ENCODE peak calls at places on chromosomes 3 and 15, in eight cellular contexts. I is PC-3, K is MM.1S, Y is neural progenitor cell, S is SK-N-SH, A is GM23338, M is hepatocyte, W is HCT116. H is an unnamed sample.

GRCh38 chr15:79195802-79196201 is 86.7 kb upstream of the ANKRD34C start:
- DNase-seq in I (no peak), K (no peak), Y (no peak), S (peak; percentile 33), A (peak; percentile 66), M (no peak), W (no peak), H (no peak)

GRCh38 chr15:100241572-100242479 is 99.9 kb downstream of the ADAMTS17 start:
- DNase-seq in I (peak; percentile 95), K (no peak), Y (peak; percentile 61), S (no peak), A (peak; percentile 58), M (peak; percentile 56), W (peak; percentile 51), H (no peak)

GRCh38 chr15:22944651-22945050 is 35.5 kb downstream of the CYFIP1 start:
- DNase-seq in I (peak; percentile 18), K (no peak), Y (no peak), S (no peak), A (no peak), M (no peak), W (no peak), H (no peak)

GRCh38 chr15:78457101-78457500 is 19.1 kb downstream of the IREB2 start:
- DNase-seq in I (peak; percentile 84), K (no peak), Y (no peak), S (peak; percentile 61), A (no peak), M (no peak), W (no peak), H (no peak)

GRCh38 chr3:85781806-85782205 is 823.0 kb downstream of the CADM2 start:
- DNase-seq in I (peak; percentile 78), K (no peak), Y (no peak), S (no peak), A (no peak), M (no peak), W (no peak), H (no peak)

GRCh38 chr15:93072440-93073394 is 16.3 kb downstream of the RGMA start:
- DNase-seq in I (peak; percentile 75), K (no peak), Y (peak; percentile 96), S (peak; percentile 95), A (peak; percentile 90), M (peak; percentile 90), W (peak; percentile 33), H (no peak)

GRCh38 chr3:38000965-38001455 is 10.4 kb downstream of the VILL start:
- DNase-seq in I (no peak), K (no peak), Y (no peak), S (no peak), A (no peak), M (no peak), W (no peak), H (no peak)

GRCh38 chr15:101437209-101437608 is 52.3 kb downstream of the PCSK6 start:
- DNase-seq in I (no peak), K (no peak), Y (no peak), S (no peak), A (no peak), M (no peak), W (no peak), H (no peak)

GRCh38 chr3:134353171-134353825 is 20.9 kb downstream of the AMOTL2 start:
- DNase-seq in I (no peak), K (no peak), Y (no peak), S (no peak), A (no peak), M (no peak), W (no peak), H (no peak)

GRCh38 chr3:146165370-146165769 is 4.4 kb upstream of the PLOD2 start:
- DNase-seq in I (peak; percentile 94), K (no peak), Y (no peak), S (no peak), A (no peak), M (no peak), W (no peak), H (no peak)

GRCh38 chr15:71781179-71781964 is 29.0 kb upstream of the NR2E3 start:
- DNase-seq in I (no peak), K (no peak), Y (no peak), S (no peak), A (no peak), M (no peak), W (no peak), H (no peak)

GRCh38 chr3:15646924-15647511 is 45.5 kb downstream of the BTD start:
- DNase-seq in I (peak; percentile 97), K (peak; percentile 73), Y (no peak), S (no peak), A (no peak), M (peak; percentile 68), W (peak; percentile 88), H (no peak)

GRCh38 chr3:152961323-152961722 is 126.4 kb downstream of the P2RY1 start:
- DNase-seq in I (peak; percentile 78), K (peak; percentile 40), Y (peak; percentile 40), S (peak; percentile 8), A (peak; percentile 57), M (peak; percentile 19), W (peak; percentile 60), H (peak; percentile 1)

GRCh38 chr3:122938756-122939425 is 88.7 kb downstream of the SEMA5B start:
- DNase-seq in I (no peak), K (no peak), Y (no peak), S (no peak), A (no peak), M (no peak), W (no peak), H (no peak)

GRCh38 chr3:14174483-14174882 is 3.9 kb downstream of the XPC start:
- DNase-seq in I (no peak), K (no peak), Y (no peak), S (no peak), A (no peak), M (no peak), W (no peak), H (no peak)

GRCh38 chr15:89498574-89498906 is 2.2 kb upstream of the RHCG start:
- DNase-seq in I (no peak), K (no peak), Y (no peak), S (no peak), A (no peak), M (no peak), W (no peak), H (no peak)

GRCh38 chr15:78350058-78350457 is 9.9 kb downstream of the CRABP1 start:
- DNase-seq in I (no peak), K (no peak), Y (no peak), S (no peak), A (no peak), M (no peak), W (no peak), H (no peak)

GRCh38 chr15:68580026-68580882 is 1.5 kb downstream of the CORO2B start:
- DNase-seq in I (no peak), K (no peak), Y (no peak), S (no peak), A (no peak), M (no peak), W (no peak), H (peak; percentile 55)
- H3K4me2 ChIP-seq in I (peak overlapping the region; percentile 80), K (no peak overlapping the region), Y (peak overlapping the region; percentile 84), S (peak overlapping the region; percentile 78), A (peak overlapping the region; percentile 78), M (peak overlapping the region; percentile 92), W (peak overlapping the region; percentile 92), H (peak overlapping the region; percentile 85)

GRCh38 chr3:135739755-135740154 is 225.8 kb upstream of the PPP2R3A start:
- DNase-seq in I (no peak), K (no peak), Y (peak; percentile 71), S (no peak), A (peak; percentile 22), M (no peak), W (no peak), H (no peak)

DNA sequence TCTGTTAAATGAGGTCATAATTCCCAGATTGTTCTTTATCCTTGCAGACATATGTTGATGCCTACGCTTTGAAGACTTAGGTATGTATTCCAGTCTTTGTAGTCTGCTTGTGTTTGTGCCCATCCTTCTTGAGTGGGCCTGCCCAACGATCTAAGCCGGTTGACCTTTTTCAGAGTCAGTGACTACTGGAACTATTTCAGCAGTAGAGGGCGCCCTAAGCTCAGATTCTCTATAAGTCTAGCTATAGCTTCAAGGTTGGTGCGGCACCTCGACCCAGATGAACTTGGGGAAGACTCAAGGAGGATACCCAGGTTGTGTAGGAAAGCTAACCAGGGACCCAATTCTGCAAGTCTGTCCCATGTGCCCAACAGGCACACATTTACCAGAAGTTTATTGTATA is 228.8 kb upstream of the PPP2R3A start:
- DNase-seq in I (peak; percentile 37), K (peak; percentile 71), Y (peak; percentile 76), S (no peak), A (peak; percentile 97), M (no peak), W (peak; percentile 28), H (peak; percentile 37)
- TF ChIP-seq EZH2phosphoT487 in I (no peak), K (no peak), Y (no peak), S (no peak), A (no peak), M (no peak), W (no peak), H (no peak)

GRCh38 chr3:66039590-66039887 is 821 bp upstream of the MAGI1 start:
- DNase-seq in I (peak; percentile 4), K (no peak), Y (peak; percentile 71), S (peak; percentile 60), A (peak; percentile 74), M (peak; percentile 68), W (no peak), H (no peak)

GRCh38 chr3:66037330-66037985 is 1.3 kb downstream of the MAGI1 start:
- DNase-seq in I (peak; percentile 40), K (peak; percentile 60), Y (peak; percentile 74), S (peak; percentile 57), A (peak; percentile 86), M (peak; percentile 81), W (no peak), H (no peak)

GRCh38 chr3:66037986-66038369 is 740 bp downstream of the MAGI1 start:
- DNase-seq in I (no peak), K (peak; percentile 30), Y (peak; percentile 40), S (peak; percentile 64), A (no peak), M (peak; percentile 38), W (no peak), H (peak; percentile 19)

GRCh38 chr3:66038726-66039589 is at the start of gene MAGI1:
- DNase-seq in I (peak; percentile 85), K (peak; percentile 92), Y (peak; percentile 98), S (peak; percentile 98), A (peak; percentile 97), M (peak; percentile 97), W (peak; percentile 88), H (peak; percentile 81)

DNA sequence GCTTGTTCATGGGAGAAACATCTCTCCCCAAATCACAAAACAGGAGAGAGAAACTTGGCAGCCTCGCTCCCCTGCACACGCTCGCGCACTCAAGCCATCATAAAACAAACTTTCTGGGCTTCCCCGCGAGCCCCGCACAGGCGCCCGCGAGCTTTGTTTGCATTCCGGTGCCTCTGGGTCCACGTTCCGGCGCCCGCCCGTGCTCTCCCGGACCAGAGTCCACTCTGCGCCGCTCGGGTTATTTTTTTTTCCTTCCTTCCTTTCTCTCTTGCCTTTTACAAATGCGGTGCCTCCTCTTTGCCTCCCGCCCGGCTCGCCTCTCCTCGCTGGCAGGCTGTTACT is 363 bp downstream of the MAGI1 start:
- DNase-seq in I (no peak), K (no peak), Y (no peak), S (no peak), A (no peak), M (peak; percentile 87), W (no peak), H (no peak)
- H3K4me2 ChIP-seq in I (peak overlapping the region; percentile 90), K (peak overlapping the region; percentile 95), Y (peak overlapping the region; percentile 93), S (peak overlapping the region; percentile 94), A (peak overlapping the region; percentile 89), M (peak overlapping the region; percentile 83), W (peak overlapping the region; percentile 91), H (peak overlapping the region; percentile 57)

DNA sequence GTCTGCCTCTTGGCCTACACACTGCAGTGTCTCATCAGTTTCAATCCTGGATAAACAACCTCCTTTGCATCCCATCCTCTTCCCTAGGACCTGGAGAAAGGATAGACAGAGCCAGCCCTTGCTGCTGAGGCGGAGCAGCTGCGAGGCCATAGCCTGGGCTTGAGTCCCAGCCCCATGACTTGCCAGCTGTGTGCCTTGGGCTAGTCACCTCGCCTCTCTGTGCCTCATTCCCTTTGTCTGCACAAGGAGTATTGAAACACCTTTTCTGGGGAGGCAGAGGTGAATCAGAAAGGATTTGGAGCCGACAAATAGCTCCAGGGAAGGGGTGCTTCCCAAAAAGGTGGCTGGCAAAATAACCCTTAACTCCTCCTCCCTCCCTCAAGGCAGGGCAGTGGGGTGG is 65.0 kb upstream of the SLC6A1 start:
- DNase-seq in I (peak; percentile 30), K (no peak), Y (no peak), S (no peak), A (no peak), M (no peak), W (no peak), H (no peak)
- TF ChIP-seq EZH2phosphoT487 in I (no peak), K (no peak), Y (no peak), S (no peak), A (no peak), M (no peak), W (no peak), H (no peak)